ENCODE peak calls at places on chromosomes 12 and 14, in eight cellular contexts. Q, S, F, M, H, P, N and V are unnamed samples.
A peak's percentile ranks its signal among the peaks of the same experiment; 100 is the strongest.

GRCh38 chr12:6927999-6928702 is 392 bp downstream of the ATN1 start:
- DNase-seq in Q (peak; percentile 47), N (peak; percentile 78), F (no peak), S (no peak), P (no peak), M (no peak), H (no peak), V (no peak)

GRCh38 chr12:70733385-70733784 is 96.2 kb upstream of the PTPRB start:
- DNase-seq in N (peak; percentile 69), H (peak; percentile 45), M (no peak), F (peak; percentile 63), P (no peak), S (no peak), Q (peak; percentile 83), V (no peak)

GRCh38 chr12:24363177-24363754 is 413.8 kb upstream of the SOX5 start:
- DNase-seq in N (peak; percentile 34), F (no peak), Q (no peak), M (no peak), H (no peak), P (no peak), S (no peak), V (no peak)

GRCh38 chr12:12719496-12719895 is 2.3 kb downstream of the CDKN1B start:
- DNase-seq in N (no peak), P (no peak), H (no peak), F (no peak), S (no peak), Q (no peak), M (no peak), V (no peak)

GRCh38 chr14:79352026-79352425 is 859.3 kb downstream of the DIO2 start:
- DNase-seq in M (no peak), S (no peak), N (no peak), H (no peak), Q (no peak), F (no peak), P (no peak), V (no peak)

GRCh38 chr14:100867631-100868315 is 35.7 kb downstream of the RTL1 start:
- DNase-seq in Q (no peak), M (no peak), S (no peak), N (no peak), P (no peak), H (no peak), F (no peak), V (peak; percentile 52)

GRCh38 chr12:109612975-109613502 is 39.4 kb downstream of the MVK start:
- DNase-seq in F (peak; percentile 41), H (no peak), N (no peak), M (no peak), Q (peak; percentile 57), S (no peak), P (no peak), V (no peak)

GRCh38 chr12:64480148-64480547 is 28.2 kb downstream of the TBK1 start:
- DNase-seq in H (no peak), N (no peak), F (no peak), M (no peak), S (no peak), Q (no peak), P (no peak), V (no peak)

GRCh38 chr12:121184425-121184824 is 25.5 kb upstream of the P2RX4 start:
- DNase-seq in H (no peak), P (peak; percentile 51), Q (peak; percentile 45), N (no peak), F (no peak), S (peak; percentile 26), M (no peak), V (no peak)

GRCh38 chr12:82524636-82525035 is 162.1 kb upstream of the TMTC2 start:
- DNase-seq in S (no peak), Q (no peak), H (no peak), N (no peak), F (no peak), P (no peak), M (no peak), V (no peak)

GRCh38 chr12:132596016-132596415 is 14.4 kb downstream of the LRCOL1 start:
- DNase-seq in H (no peak), F (no peak), S (no peak), P (no peak), M (no peak), Q (no peak), N (no peak), V (no peak)

GRCh38 chr14:79161576-79161975 is 991.4 kb downstream of the NRXN3 start:
- DNase-seq in F (no peak), Q (peak; percentile 60), M (no peak), N (no peak), S (no peak), H (no peak), P (peak; percentile 60), V (no peak)

GRCh38 chr14:57212919-57213318 is 55.8 kb downstream of the EXOC5 start:
- DNase-seq in F (no peak), H (no peak), Q (no peak), M (no peak), N (no peak), P (no peak), S (no peak), V (no peak)

GRCh38 chr14:50610465-50610864 is 50.5 kb downstream of the ATL1 start:
- DNase-seq in P (no peak), Q (no peak), H (no peak), M (no peak), S (no peak), N (no peak), F (no peak), V (no peak)

GRCh38 chr12:116319316-116319715 is 41.8 kb upstream of the MED13L start:
- DNase-seq in H (no peak), S (no peak), P (no peak), F (no peak), N (no peak), Q (no peak), M (no peak), V (no peak)

GRCh38 chr14:77000340-77001235 is 27.9 kb downstream of the IRF2BPL start:
- DNase-seq in S (no peak), H (no peak), N (peak; percentile 48), F (no peak), Q (peak; percentile 38), M (peak; percentile 42), P (no peak), V (peak; percentile 86)

GRCh38 chr12:98446716-98447115 is 68.7 kb upstream of the TMPO start:
- DNase-seq in M (no peak), S (no peak), Q (no peak), F (no peak), P (no peak), N (no peak), H (no peak), V (no peak)

GRCh38 chr12:27177716-27178115 is 66.4 kb upstream of the STK38L start:
- DNase-seq in H (no peak), Q (no peak), M (no peak), P (no peak), F (no peak), N (no peak), S (no peak), V (no peak)
- H3K27ac ChIP-seq in H (no peak overlapping the region), Q (no peak overlapping the region), M (no peak overlapping the region), P (no peak overlapping the region), F (no peak overlapping the region), N (peak overlapping the region; percentile 50), S (no peak overlapping the region), V (no peak overlapping the region)

GRCh38 chr14:87994974-87995373 is 2.0 kb upstream of the GALC start:
- DNase-seq in N (no peak), P (no peak), H (no peak), F (peak; percentile 13), M (no peak), Q (no peak), S (no peak), V (no peak)

GRCh38 chr14:87992349-87992719 is 648 bp downstream of the GALC start:
- DNase-seq in N (no peak), Q (peak; percentile 50), F (no peak), M (no peak), H (no peak), P (no peak), S (no peak), V (no peak)

GRCh38 chr14:87993485-87993809 is 465 bp upstream of the GALC start:
- DNase-seq in N (no peak), Q (peak; percentile 15), P (no peak), S (no peak), F (no peak), M (no peak), H (no peak), V (no peak)

GRCh38 chr14:87990687-87991086 is 2.3 kb downstream of the GALC start:
- DNase-seq in P (no peak), S (no peak), Q (no peak), N (no peak), F (no peak), M (no peak), H (no peak), V (no peak)

DNA sequence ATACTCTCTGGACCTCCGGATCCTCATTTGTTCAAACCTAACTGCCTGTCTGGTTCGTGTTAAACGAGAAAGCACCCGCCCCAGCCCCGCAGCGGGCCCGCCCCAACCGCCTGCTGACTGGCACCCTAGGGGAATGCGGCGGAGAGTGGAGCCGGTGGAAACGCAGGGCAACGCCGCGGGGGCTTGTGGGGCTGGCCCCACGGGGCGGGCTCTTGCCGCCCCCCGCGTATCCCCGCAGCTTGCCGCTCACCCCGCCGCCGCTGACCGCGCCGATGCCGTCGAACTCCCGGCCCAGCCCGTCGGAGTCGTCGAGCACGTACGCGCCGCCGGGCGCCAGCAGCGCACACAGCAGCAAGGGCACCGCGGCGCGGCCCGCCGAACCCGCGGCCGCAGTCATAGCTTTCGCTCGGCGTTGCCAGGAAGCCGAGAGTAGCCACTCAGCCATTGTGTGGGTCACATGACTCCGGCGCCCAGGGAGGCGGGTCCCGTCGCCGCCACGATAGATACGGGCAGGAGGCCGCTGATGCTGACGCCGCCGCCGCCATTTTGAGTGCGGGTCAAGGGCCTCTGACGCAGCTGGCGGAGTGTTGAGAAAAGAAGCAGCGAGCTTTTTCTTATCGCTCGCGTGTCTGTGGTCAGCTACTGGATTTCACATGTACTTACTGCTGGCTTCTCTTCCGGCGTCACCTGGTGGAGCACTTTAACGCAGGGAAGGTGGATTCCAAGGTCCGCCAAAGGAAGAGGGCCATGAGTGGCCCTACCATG is at the start of gene GALC:
- DNase-seq in M (peak; percentile 96), H (no peak), Q (peak; percentile 95), S (peak; percentile 92), N (peak; percentile 91), F (no peak), P (peak; percentile 93), V (peak; percentile 97)
- TF ChIP-seq POLR2AphosphoS5 in M (peak; percentile 89), H (peak; percentile 24), Q (peak; percentile 51), S (peak; percentile 81), N (no peak), F (no peak), P (peak; percentile 53), V (peak; percentile 66)

GRCh38 chr12:3201741-3202500 is 124.7 kb downstream of the TSPAN9 start:
- DNase-seq in Q (no peak), F (no peak), S (no peak), P (no peak), M (no peak), H (no peak), N (no peak), V (no peak)
- H3K27ac ChIP-seq in Q (no peak overlapping the region), F (no peak overlapping the region), S (no peak overlapping the region), P (no peak overlapping the region), M (no peak overlapping the region), H (no peak overlapping the region), N (no peak overlapping the region), V (no peak overlapping the region)

DNA sequence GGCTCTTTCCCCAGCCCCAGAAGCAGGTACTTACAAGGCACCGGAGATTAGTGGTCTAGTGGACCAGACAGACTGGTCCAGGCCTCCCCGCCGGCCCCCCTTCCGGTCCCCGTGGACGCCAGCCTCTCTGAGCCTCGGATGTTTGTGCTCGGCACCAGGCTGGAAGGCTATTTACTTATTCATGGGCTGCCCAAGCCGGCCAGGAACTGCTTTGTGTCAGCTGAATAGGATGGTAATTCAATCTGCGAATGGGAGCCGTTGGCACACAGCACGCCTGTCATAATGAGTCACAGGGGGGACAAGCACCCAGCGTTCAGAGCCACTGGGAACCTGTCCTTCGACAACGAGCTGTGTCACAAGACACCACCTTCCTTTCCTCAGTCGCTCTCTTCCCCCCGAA is 82.3 kb downstream of the RIMBP2 start:
- DNase-seq in H (no peak), F (no peak), M (peak; percentile 29), N (peak; percentile 81), S (no peak), Q (peak; percentile 53), P (peak; percentile 73), V (peak; percentile 59)
- TF ChIP-seq POLR2AphosphoS5 in H (no peak), F (no peak), M (no peak), N (no peak), S (no peak), Q (no peak), P (no peak), V (no peak)